ENCODE peak calls at places on chromosomes 16 and 17, in five cellular contexts. T is iPS DF 6.9, F is lower lobe of right lung, W is prostate gland, E is heart right ventricle. I is an unnamed sample. For H3K4me1, the result is how much of the 10 kb centered on the place peaks cover.

GRCh38 chr17:8104911-8105310 is 13.4 kb downstream of the ALOXE3 start:
- DNase-seq in W (no peak), F (no peak), E (no peak), T (no peak), I (no peak)

GRCh38 chr16:50496990-50497389 is 51.2 kb upstream of the NKD1 start:
- DNase-seq in T (no peak), F (no peak), W (no peak), E (no peak), I (no peak)

GRCh38 chr16:82900611-82901010 is 273.8 kb downstream of the CDH13 start:
- DNase-seq in W (no peak), F (no peak), T (no peak), E (no peak), I (no peak)

GRCh38 chr17:66373944-66374817 is 71.8 kb downstream of the PRKCA start:
- DNase-seq in W (no peak), E (peak), T (no peak), F (no peak), I (no peak)

GRCh38 chr17:33126086-33126485 is 134.4 kb downstream of the SPACA3 start:
- DNase-seq in E (no peak), W (no peak), F (no peak), T (no peak), I (no peak)

GRCh38 chr17:77844681-77845080 is 113.8 kb upstream of the TNRC6C start:
- DNase-seq in W (no peak), T (no peak), E (no peak), F (peak), I (no peak)

GRCh38 chr16:86661715-86662114 is 83.4 kb downstream of the FOXL1 start:
- DNase-seq in T (no peak), W (no peak), E (no peak), F (no peak), I (no peak)

GRCh38 chr17:44911133-44912001 is 3.9 kb downstream of the GFAP start:
- DNase-seq in W (peak), T (peak), E (peak), F (peak), I (peak)

GRCh38 chr16:82699262-82699661 is 72.5 kb downstream of the CDH13 start:
- DNase-seq in E (no peak), W (no peak), T (no peak), F (no peak), I (no peak)

GRCh38 chr17:76056882-76057281 is 15.4 kb downstream of the SRP68 start:
- DNase-seq in F (no peak), E (no peak), W (no peak), T (no peak), I (no peak)

GRCh38 chr17:51085150-51085805 is 35.4 kb downstream of the SPAG9 start:
- DNase-seq in W (no peak), E (no peak), F (no peak), T (no peak), I (no peak)

GRCh38 chr16:84329849-84330684 is 35.4 kb downstream of the WFDC1 start:
- DNase-seq in T (no peak), W (no peak), E (no peak), F (no peak), I (no peak)

GRCh38 chr17:79420318-79421243 is 190.3 kb downstream of the RBFOX3 start:
- DNase-seq in W (no peak), F (no peak), E (no peak), T (no peak), I (no peak)

DNA sequence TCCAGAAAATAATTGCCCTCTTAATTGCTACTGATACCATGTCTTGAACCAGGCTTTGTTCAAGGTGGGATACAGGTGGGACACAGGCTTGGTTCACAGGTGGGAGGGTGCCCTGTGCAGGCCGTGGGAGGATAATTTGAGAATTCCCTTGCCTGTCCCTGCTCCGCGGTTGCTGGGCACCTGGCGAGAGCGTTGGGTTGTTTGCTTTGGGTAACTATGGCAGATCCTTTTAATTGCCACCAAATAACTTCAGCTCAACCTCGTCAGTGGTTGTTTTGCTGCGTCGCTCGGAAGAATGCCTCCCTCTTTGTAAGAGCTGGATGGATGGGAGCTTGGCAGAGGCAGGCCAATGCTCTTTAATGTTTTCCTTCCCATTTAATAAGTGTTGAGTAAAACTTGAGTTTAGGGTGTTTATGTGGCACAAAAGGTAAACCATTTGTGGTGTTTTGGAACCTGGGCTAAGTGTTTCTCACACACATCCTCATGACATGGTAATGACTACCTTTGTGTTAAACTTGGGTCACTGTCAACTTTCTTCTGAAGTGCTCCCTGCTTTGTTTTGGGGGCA is 202.5 kb downstream of the MSI2 start:
- DNase-seq in T (no peak), E (no peak), W (no peak), F (no peak), I (no peak)
- H3K4me1 ChIP-seq in T (under half), E (under half), W (under half), F (under half), I (under half)

GRCh38 chr17:48610282-48611211 is at the start of gene HOXB7:
- DNase-seq in T (no peak), E (peak), W (no peak), F (peak), I (no peak)

GRCh38 chr17:48608494-48608834 is 2.4 kb downstream of the HOXB7 start:
- DNase-seq in F (no peak), W (no peak), T (no peak), E (no peak), I (no peak)

GRCh38 chr17:48611213-48611612 is 396 bp upstream of the HOXB7 start:
- DNase-seq in T (no peak), E (no peak), F (no peak), W (no peak), I (no peak)

GRCh38 chr17:48608921-48609505 is 1.8 kb downstream of the HOXB7 start:
- DNase-seq in E (no peak), F (no peak), W (no peak), T (no peak), I (no peak)

GRCh38 chr17:48609754-48610281 is 999 bp downstream of the HOXB7 start:
- DNase-seq in T (no peak), F (no peak), E (no peak), W (no peak), I (no peak)
- H3K27ac ChIP-seq in T (no peak), F (no peak), E (no peak), W (peak), I (peak)

GRCh38 chr17:74935585-74936469 is at the start of gene OTOP3:
- DNase-seq in F (no peak), T (no peak), E (no peak), W (no peak), I (no peak)
- H3K4me3 ChIP-seq in F (no peak), T (peak), E (no peak), W (no peak), I (no peak)

DNA sequence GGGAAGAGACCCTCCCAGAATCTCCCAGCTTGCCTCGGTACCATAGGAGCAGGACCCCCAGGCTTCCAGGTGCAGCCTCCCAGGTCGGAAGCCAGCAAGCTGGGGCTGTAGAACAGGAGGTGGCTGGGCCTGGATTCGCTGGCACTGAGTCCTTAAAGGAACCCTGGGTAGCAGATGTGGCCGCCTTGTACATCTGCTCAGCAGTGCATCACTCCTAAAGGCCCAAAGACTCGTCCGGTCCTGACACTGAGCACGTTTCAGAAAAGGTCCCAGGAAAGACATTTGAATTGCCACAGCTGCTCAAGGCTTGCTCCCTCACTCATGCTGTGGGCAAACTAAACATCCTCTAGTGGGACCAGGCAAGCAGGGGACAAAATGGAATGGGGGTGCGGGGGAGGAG is 172.8 kb downstream of the RAB11FIP4 start:
- DNase-seq in F (no peak), E (no peak), W (no peak), T (no peak), I (no peak)
- H3K4me1 ChIP-seq in F (half or more), E (under half), W (under half), T (under half), I (under half)

DNA sequence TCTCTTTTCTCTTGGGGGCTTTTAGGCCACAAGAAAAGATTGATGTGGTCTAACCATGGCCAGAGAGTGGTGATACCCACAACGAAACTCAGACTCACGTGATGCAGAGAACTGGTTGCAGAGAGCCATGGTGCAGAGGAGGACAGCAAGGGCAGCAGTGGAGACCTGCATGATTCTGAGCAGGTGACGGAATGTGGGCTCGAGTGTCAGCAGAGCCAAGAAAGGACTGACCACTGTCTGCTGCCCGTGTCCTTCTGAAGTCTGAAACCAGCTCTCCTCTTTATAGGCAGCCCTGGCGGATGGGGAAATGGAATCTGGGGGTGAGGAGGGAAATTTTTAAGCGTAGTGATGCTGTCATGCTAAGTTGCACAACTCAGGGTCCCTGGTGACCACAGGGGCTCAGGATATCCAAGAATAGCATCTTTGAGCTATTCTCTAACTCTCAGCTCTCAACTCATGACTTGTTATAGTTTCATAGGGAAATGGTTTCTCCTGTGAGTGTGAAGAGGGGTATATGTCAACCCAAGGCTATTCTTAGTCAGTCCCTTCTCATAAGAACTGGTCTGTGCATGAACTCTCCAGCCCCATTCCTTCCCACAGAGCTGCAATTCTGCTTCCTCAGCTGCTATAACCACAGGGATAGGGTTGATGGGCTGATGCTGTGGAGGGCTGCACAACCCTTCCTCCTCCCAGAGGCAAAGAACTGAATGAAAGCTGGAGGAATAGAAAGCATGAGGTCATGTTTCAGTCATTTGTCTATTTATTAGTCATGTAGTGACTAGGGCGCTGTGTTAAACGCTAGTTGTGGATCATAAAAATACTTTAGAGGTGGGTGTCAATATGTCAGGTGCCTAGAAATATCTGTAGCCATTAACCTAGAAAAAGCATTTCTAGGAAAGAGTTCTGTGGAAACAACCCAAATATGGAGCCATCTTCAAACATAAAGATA is at the start of gene CCL3:
- DNase-seq in T (no peak), W (no peak), F (no peak), E (peak), I (no peak)
- H3K27ac ChIP-seq in T (no peak), W (no peak), F (no peak), E (no peak), I (no peak)

GRCh38 chr16:10036951-10037350 is 145.3 kb downstream of the GRIN2A start:
- DNase-seq in E (no peak), F (no peak), W (no peak), T (no peak), I (no peak)

GRCh38 chr16:10045291-10045775 is 136.9 kb downstream of the GRIN2A start:
- DNase-seq in W (no peak), E (no peak), F (no peak), T (no peak), I (no peak)

GRCh38 chr16:10040136-10041080 is 141.8 kb downstream of the GRIN2A start:
- DNase-seq in W (no peak), E (no peak), T (no peak), F (no peak), I (no peak)

GRCh38 chr16:10037771-10038170 is 144.5 kb downstream of the GRIN2A start:
- DNase-seq in W (no peak), T (no peak), E (no peak), F (no peak), I (no peak)

DNA sequence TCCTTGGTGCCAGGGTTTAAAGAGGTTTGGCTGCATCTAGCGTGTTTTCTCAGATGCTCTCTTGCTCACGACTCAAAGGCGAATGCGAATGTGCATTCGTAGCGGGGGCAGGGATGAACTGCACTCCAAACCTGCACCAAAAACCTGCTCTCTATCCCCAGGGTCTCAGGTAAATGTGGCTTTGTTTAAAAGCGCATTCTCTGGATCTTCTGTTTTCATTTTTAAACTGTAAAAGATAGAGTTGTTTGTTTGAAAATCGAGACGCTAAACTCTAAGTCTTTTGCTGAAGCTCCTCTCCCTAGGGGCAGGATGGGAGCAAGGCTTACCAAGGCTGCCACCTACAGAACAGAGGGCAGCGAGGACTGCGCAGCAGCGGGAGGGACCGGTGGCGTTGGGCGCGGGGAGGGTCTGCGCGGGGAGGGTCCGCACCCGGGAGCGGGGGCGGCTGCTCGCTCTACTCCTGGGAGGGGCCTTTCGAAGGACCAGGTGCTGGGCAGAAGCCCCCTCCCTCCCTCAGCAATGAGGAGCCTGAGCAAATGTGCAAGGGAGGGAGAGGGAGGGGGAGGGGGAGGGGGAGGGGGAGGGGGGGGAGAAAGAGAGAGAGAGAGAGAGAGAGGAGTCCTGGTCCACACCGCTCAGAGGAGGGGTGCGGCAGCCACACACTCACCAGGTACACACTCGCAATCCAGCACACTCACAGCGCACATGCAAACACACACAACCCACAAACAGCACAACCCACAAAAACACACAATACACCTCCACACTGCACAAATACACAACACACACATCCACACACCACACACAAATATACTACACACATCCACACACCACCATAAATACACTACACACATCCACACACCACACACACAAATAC is 142.8 kb downstream of the GRIN2A start:
- DNase-seq in W (no peak), F (no peak), E (peak), T (no peak), I (no peak)
- H3K4me3 ChIP-seq in W (no peak), F (no peak), E (no peak), T (peak), I (peak)

GRCh38 chr17:15263206-15263579 is 1.9 kb downstream of the PMP22 start:
- DNase-seq in T (no peak), F (peak), E (peak), W (peak), I (peak)

GRCh38 chr17:15266325-15266950 is 1.3 kb upstream of the PMP22 start:
- DNase-seq in F (no peak), W (no peak), E (no peak), T (no peak), I (no peak)

GRCh38 chr17:15263680-15264079 is 1.4 kb downstream of the PMP22 start:
- DNase-seq in E (no peak), W (no peak), F (no peak), T (no peak), I (no peak)

GRCh38 chr17:15265131-15265530 is at the start of gene PMP22:
- DNase-seq in W (no peak), E (peak), F (no peak), T (no peak), I (peak)

DNA sequence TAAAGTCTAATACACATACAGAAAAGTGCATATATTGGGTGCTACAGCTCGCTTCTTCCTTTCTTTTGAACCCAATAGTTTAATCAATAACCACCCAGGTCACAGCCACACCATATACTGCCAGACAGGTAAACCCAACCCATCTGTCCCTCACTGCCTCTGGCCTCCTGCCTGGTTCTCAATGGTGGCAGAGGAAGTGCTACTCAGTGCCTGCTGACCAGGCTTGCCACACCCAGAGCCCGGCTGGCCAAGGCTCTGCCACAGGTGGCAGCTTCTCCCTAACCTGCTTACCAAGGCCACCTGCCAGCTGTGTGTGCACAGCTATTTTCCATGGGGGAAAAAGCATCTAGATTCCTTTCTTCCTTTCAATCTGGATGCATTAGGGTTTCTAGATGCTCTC is 584 bp downstream of the PMP22 start:
- DNase-seq in E (peak), T (no peak), W (peak), F (peak), I (no peak)
- H3K4me1 ChIP-seq in E (under half), T (under half), W (under half), F (under half), I (under half)